ENCODE peak calls at places on chromosomes 7 and 10, in four cellular contexts. One of them, this sample, is unnamed.

GRCh38 chr7:131506597-131506996 is 49.8 kb downstream of the PODXL start:
- DNase-seq in K562: peak; percentile 52
- DNase-seq in HCT116: no peak
- DNase-seq in H1: peak; percentile 54
- DNase-seq in this sample: no peak

GRCh38 chr7:30530373-30530772 is 25.7 kb upstream of the GGCT start:
- DNase-seq in K562: no peak
- DNase-seq in HCT116: no peak
- DNase-seq in H1: no peak
- DNase-seq in this sample: no peak

GRCh38 chr7:30308392-30308791 is 24.0 kb downstream of the ZNRF2 start:
- DNase-seq in K562: no peak
- DNase-seq in HCT116: no peak
- DNase-seq in H1: no peak
- DNase-seq in this sample: no peak

GRCh38 chr10:51445587-51445986 is 253.8 kb downstream of the CSTF2T start:
- DNase-seq in K562: no peak
- DNase-seq in HCT116: no peak
- DNase-seq in H1: no peak
- DNase-seq in this sample: no peak

GRCh38 chr10:5234106-5234877 is 37.7 kb downstream of the AKR1C4 start:
- DNase-seq in K562: no peak
- DNase-seq in HCT116: no peak
- DNase-seq in H1: no peak
- DNase-seq in this sample: peak; percentile 91

GRCh38 chr7:157000047-157000726 is 10.3 kb downstream of the MNX1 start:
- DNase-seq in K562: peak; percentile 74
- DNase-seq in HCT116: no peak
- DNase-seq in H1: peak; percentile 66
- DNase-seq in this sample: no peak

GRCh38 chr10:12405342-12406320 is 56.3 kb downstream of the CAMK1D start:
- DNase-seq in K562: no peak
- DNase-seq in HCT116: no peak
- DNase-seq in H1: no peak
- DNase-seq in this sample: no peak

GRCh38 chr7:3092468-3092867 is 48.8 kb upstream of the CARD11 start:
- DNase-seq in K562: no peak
- DNase-seq in HCT116: no peak
- DNase-seq in H1: no peak
- DNase-seq in this sample: no peak

GRCh38 chr10:6035926-6036575 is 26.1 kb downstream of the IL2RA start:
- DNase-seq in K562: no peak
- DNase-seq in HCT116: no peak
- DNase-seq in H1: peak; percentile 38
- DNase-seq in this sample: no peak

GRCh38 chr7:54546081-54546985 is 4.2 kb downstream of the VSTM2A start:
- DNase-seq in K562: peak; percentile 20
- DNase-seq in HCT116: no peak
- DNase-seq in H1: peak; percentile 85
- DNase-seq in this sample: peak; percentile 20

GRCh38 chr7:131157530-131158243 is 170.0 kb upstream of the MKLN1 start:
- DNase-seq in K562: no peak
- DNase-seq in HCT116: no peak
- DNase-seq in H1: peak; percentile 41
- DNase-seq in this sample: no peak

GRCh38 chr7:25989140-25989705 is 162.8 kb upstream of the NFE2L3 start:
- DNase-seq in K562: no peak
- DNase-seq in HCT116: no peak
- DNase-seq in H1: no peak
- DNase-seq in this sample: peak; percentile 32

GRCh38 chr10:30736685-30737232 is 107.2 kb upstream of the LYZL2 start:
- DNase-seq in K562: no peak
- DNase-seq in HCT116: peak; percentile 16
- DNase-seq in H1: no peak
- DNase-seq in this sample: no peak

GRCh38 chr7:114759347-114760062 is 162.4 kb upstream of the MDFIC start:
- DNase-seq in K562: no peak
- DNase-seq in HCT116: no peak
- DNase-seq in H1: no peak
- DNase-seq in this sample: no peak

GRCh38 chr10:98790817-98791216 is 344.1 kb upstream of the HPS1 start:
- DNase-seq in K562: no peak
- DNase-seq in HCT116: peak; percentile 15
- DNase-seq in H1: no peak
- DNase-seq in this sample: no peak

GRCh38 chr10:126247454-126247975 is 140.8 kb downstream of the ADAM12 start:
- DNase-seq in K562: no peak
- DNase-seq in HCT116: no peak
- DNase-seq in H1: no peak
- DNase-seq in this sample: no peak

GRCh38 chr7:33109758-33110238 is 594 bp upstream of the RP9 start:
- DNase-seq in K562: no peak
- DNase-seq in HCT116: no peak
- DNase-seq in H1: no peak
- DNase-seq in this sample: no peak

GRCh38 chr10:89079991-89080390 is 89.4 kb downstream of the FAS start:
- DNase-seq in K562: no peak
- DNase-seq in HCT116: no peak
- DNase-seq in H1: no peak
- DNase-seq in this sample: no peak

GRCh38 chr7:90973146-90973545 is 291.1 kb upstream of the FZD1 start:
- DNase-seq in K562: no peak
- DNase-seq in HCT116: no peak
- DNase-seq in H1: no peak
- DNase-seq in this sample: no peak

GRCh38 chr7:46802460-46802972 is 779.4 kb downstream of the TNS3 start:
- DNase-seq in K562: no peak
- DNase-seq in HCT116: no peak
- DNase-seq in H1: no peak
- DNase-seq in this sample: no peak

GRCh38 chr7:95491634-95492314 is 6.0 kb downstream of the ASB4 start:
- DNase-seq in K562: peak; percentile 24
- DNase-seq in HCT116: peak; percentile 94
- DNase-seq in H1: no peak
- DNase-seq in this sample: peak; percentile 58

GRCh38 chr7:20064974-20065862 is 152.0 kb downstream of the MACC1 start:
- DNase-seq in K562: no peak
- DNase-seq in HCT116: peak; percentile 18
- DNase-seq in H1: no peak
- DNase-seq in this sample: no peak

GRCh38 chr7:77877800-77878199 is 79.2 kb downstream of the PHTF2 start:
- DNase-seq in K562: no peak
- DNase-seq in HCT116: no peak
- DNase-seq in H1: no peak
- DNase-seq in this sample: no peak

GRCh38 chr7:69699949-69700715 is 101.9 kb downstream of the AUTS2 start:
- DNase-seq in K562: no peak
- DNase-seq in HCT116: no peak
- DNase-seq in H1: no peak
- DNase-seq in this sample: no peak

GRCh38 chr7:108310351-108310750 is 145.9 kb downstream of the NRCAM start:
- DNase-seq in K562: no peak
- DNase-seq in HCT116: no peak
- DNase-seq in H1: no peak
- DNase-seq in this sample: no peak

GRCh38 chr10:79295593-79295992 is 51.7 kb upstream of the PPIF start:
- DNase-seq in K562: no peak
- DNase-seq in HCT116: no peak
- DNase-seq in H1: no peak
- DNase-seq in this sample: no peak
- TF ChIP-seq FOSL1 in K562: peak; percentile 70
- TF ChIP-seq FOSL1 in HCT116: no peak
- TF ChIP-seq FOSL1 in H1: no peak
- TF ChIP-seq FOSL1 in this sample: no peak

GRCh38 chr10:70232155-70232858 is 922 bp downstream of the PPA1 start:
- DNase-seq in K562: peak; percentile 49
- DNase-seq in HCT116: no peak
- DNase-seq in H1: peak; percentile 52
- DNase-seq in this sample: peak; percentile 71
- H2AFZ ChIP-seq in K562: peak overlapping the region; percentile 78
- H2AFZ ChIP-seq in HCT116: no peak overlapping the region
- H2AFZ ChIP-seq in H1: peak overlapping the region; percentile 18
- H2AFZ ChIP-seq in this sample: no peak overlapping the region

GRCh38 chr7:8190121-8190895 is 71.7 kb downstream of the ICA1 start:
- DNase-seq in K562: no peak
- DNase-seq in HCT116: peak; percentile 26
- DNase-seq in H1: no peak
- DNase-seq in this sample: peak; percentile 44
- TF ChIP-seq FOSL1 in K562: no peak
- TF ChIP-seq FOSL1 in HCT116: no peak
- TF ChIP-seq FOSL1 in H1: no peak
- TF ChIP-seq FOSL1 in this sample: no peak

GRCh38 chr7:22208806-22209205 is 148.1 kb downstream of the RAPGEF5 start:
- DNase-seq in K562: no peak
- DNase-seq in HCT116: no peak
- DNase-seq in H1: no peak
- DNase-seq in this sample: no peak
- H2AFZ ChIP-seq in K562: no peak overlapping the region
- H2AFZ ChIP-seq in HCT116: no peak overlapping the region
- H2AFZ ChIP-seq in H1: no peak overlapping the region
- H2AFZ ChIP-seq in this sample: no peak overlapping the region

GRCh38 chr7:92717982-92718716 is 118.2 kb downstream of the CDK6 start:
- DNase-seq in K562: no peak
- DNase-seq in HCT116: no peak
- DNase-seq in H1: no peak
- DNase-seq in this sample: peak; percentile 20
- TF ChIP-seq FOSL1 in K562: no peak
- TF ChIP-seq FOSL1 in HCT116: no peak
- TF ChIP-seq FOSL1 in H1: no peak
- TF ChIP-seq FOSL1 in this sample: no peak

DNA sequence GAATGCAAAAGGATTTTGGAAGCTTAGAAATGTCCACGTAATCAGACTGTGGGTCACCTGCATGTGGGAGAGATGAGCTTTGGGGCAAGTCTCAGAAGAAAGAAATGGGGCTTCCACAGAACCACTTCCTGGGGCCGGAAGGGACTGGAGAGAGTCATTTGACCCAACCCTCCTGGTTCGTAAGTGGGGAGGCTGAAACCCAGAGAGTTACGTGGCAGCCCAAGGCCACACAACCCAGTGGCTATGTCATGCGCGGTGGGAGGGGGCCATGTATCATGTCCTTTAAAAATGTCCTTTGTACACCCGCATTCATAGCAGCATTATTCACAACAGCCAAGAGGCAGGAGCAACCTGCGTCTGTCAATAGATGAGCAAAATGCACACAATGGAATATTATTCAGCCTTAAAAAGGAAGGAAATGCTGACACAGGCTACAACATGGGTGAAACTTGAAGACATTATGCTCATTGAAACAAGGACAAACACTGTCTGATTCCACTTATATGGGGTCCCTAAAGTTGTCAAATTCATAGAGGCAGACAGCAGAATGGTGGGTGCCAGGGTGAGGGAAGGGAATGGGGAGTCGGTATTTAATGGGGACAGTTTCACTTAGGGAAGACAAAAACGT is 15.1 kb downstream of the CAMK2B start:
- DNase-seq in K562: peak; percentile 7
- DNase-seq in HCT116: no peak
- DNase-seq in H1: no peak
- DNase-seq in this sample: no peak
- H2AFZ ChIP-seq in K562: peak overlapping the region; percentile 54
- H2AFZ ChIP-seq in HCT116: no peak overlapping the region
- H2AFZ ChIP-seq in H1: no peak overlapping the region
- H2AFZ ChIP-seq in this sample: no peak overlapping the region

DNA sequence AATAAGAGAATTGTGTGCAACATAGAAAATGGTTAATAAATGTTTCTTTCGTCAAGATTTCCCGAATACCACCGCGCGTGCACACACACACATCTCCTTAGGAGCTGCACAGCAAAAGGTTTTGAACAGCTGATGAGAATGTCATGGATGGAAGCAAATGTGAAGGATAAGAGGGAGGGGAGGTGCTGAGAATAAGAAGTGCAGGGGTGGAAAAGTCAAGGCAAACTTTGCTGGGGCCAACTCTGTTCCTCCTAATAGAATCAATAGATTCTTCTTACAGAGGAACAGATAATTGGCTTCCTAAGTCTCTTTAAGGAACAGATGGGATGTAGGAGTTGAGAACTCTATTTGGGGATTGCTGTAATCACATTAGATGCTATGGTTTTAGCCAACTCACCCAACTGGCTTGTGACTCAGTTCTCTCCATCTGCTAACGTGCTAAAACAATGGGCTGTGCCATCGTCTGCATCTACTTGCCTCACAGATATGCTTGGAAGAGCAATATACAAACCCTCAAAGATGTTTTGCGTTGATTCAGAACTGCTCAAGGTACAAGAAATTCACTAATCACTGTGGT is 408.2 kb upstream of the CELF2 start:
- DNase-seq in K562: no peak
- DNase-seq in HCT116: no peak
- DNase-seq in H1: no peak
- DNase-seq in this sample: no peak
- TF ChIP-seq FOSL1 in K562: no peak
- TF ChIP-seq FOSL1 in HCT116: no peak
- TF ChIP-seq FOSL1 in H1: no peak
- TF ChIP-seq FOSL1 in this sample: no peak

DNA sequence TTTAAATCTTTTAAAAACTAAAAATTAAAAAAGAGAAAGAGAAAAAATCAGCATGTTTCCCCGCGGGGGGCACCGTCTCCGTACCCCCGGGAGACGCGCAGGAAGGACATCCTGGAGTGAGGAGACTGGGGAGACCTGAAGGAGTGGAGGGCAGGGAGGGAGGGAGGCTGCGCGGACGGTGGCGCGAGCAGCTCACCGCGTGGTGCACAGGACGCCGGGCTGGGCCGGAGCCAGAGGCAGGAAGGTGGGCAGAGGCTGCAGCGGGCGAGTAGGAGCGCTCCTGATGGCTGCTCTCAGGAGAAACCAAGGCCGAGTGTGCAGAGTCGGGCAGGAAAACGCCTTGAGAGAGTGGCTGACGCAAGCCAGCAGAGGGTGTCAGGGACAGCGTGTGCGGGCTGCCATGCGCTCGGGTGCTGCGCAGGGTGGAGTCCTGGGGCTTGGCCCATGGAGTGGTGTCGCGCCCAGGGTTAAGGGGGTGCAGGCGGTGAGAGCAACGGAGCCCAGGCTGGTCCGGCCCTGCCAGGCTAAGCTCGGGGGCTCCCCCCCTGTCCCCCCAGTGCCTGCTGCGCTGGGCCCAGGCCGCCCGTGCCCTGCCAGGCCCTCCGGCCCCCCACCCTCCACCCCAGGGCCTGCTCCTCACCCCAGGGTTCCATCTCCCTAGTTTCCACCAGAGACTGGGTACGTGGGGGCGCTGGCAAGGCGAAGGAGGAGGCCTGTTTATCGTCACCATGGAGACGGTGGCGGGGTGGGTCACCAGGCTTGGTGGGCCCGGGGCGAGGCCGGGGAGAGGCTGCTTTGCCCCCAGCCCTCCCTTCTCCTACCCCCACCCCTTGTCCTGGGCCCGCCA is 28.9 kb upstream of the FXYD4 start:
- DNase-seq in K562: no peak
- DNase-seq in HCT116: no peak
- DNase-seq in H1: no peak
- DNase-seq in this sample: no peak
- H2AFZ ChIP-seq in K562: peak overlapping the region; percentile 19
- H2AFZ ChIP-seq in HCT116: no peak overlapping the region
- H2AFZ ChIP-seq in H1: no peak overlapping the region
- H2AFZ ChIP-seq in this sample: no peak overlapping the region